ENCODE peak calls at places on chromosomes 3 and 15, in nine cellular contexts. One of them, this sample, is unnamed.

GRCh38 chr3:50292924-50293801 is 934 bp upstream of the IFRD2 start:
- DNase-seq in AG09309: no peak
- DNase-seq in hepatocyte: no peak
- DNase-seq in AG08396: no peak
- DNase-seq in stimulated activated naive CD8-positive, alpha-beta T cell treated with anti-CD3 and anti-CD28 coated beads, Interleukin-15, Interleukin-2, amounts not matched to agents 100 U/mL and 50 U/mL, for 24 hours: no peak
- DNase-seq in fibroblast of the aortic adventitia: no peak
- DNase-seq in A172: no peak
- DNase-seq in neuronal stem cell: no peak
- DNase-seq in stimulated activated CD4-positive, alpha-beta T cell treated with anti-CD3 and anti-CD28 coated beads, TNF-alpha, amount 100 ng/mL, for 1 hour: no peak
- DNase-seq in this sample: no peak

GRCh38 chr3:44568561-44568960 is 13.6 kb downstream of the ZKSCAN7 start:
- DNase-seq in AG08396: peak; percentile 32
- DNase-seq in stimulated activated CD4-positive, alpha-beta T cell treated with anti-CD3 and anti-CD28 coated beads, TNF-alpha, amount 100 ng/mL, for 1 hour: no peak
- DNase-seq in neuronal stem cell: no peak
- DNase-seq in hepatocyte: no peak
- DNase-seq in stimulated activated naive CD8-positive, alpha-beta T cell treated with anti-CD3 and anti-CD28 coated beads, Interleukin-15, Interleukin-2, amounts not matched to agents 100 U/mL and 50 U/mL, for 24 hours: no peak
- DNase-seq in AG09309: no peak
- DNase-seq in A172: no peak
- DNase-seq in fibroblast of the aortic adventitia: no peak
- DNase-seq in this sample: no peak

GRCh38 chr3:124969963-124970722 is 35.6 kb upstream of the MUC13 start:
- DNase-seq in stimulated activated CD4-positive, alpha-beta T cell treated with anti-CD3 and anti-CD28 coated beads, TNF-alpha, amount 100 ng/mL, for 1 hour: no peak
- DNase-seq in AG09309: no peak
- DNase-seq in stimulated activated naive CD8-positive, alpha-beta T cell treated with anti-CD3 and anti-CD28 coated beads, Interleukin-15, Interleukin-2, amounts not matched to agents 100 U/mL and 50 U/mL, for 24 hours: no peak
- DNase-seq in A172: no peak
- DNase-seq in hepatocyte: no peak
- DNase-seq in fibroblast of the aortic adventitia: no peak
- DNase-seq in neuronal stem cell: no peak
- DNase-seq in AG08396: no peak
- DNase-seq in this sample: no peak

GRCh38 chr15:92277776-92278175 is 115.9 kb upstream of the ST8SIA2 start:
- DNase-seq in stimulated activated CD4-positive, alpha-beta T cell treated with anti-CD3 and anti-CD28 coated beads, TNF-alpha, amount 100 ng/mL, for 1 hour: no peak
- DNase-seq in fibroblast of the aortic adventitia: no peak
- DNase-seq in stimulated activated naive CD8-positive, alpha-beta T cell treated with anti-CD3 and anti-CD28 coated beads, Interleukin-15, Interleukin-2, amounts not matched to agents 100 U/mL and 50 U/mL, for 24 hours: no peak
- DNase-seq in neuronal stem cell: no peak
- DNase-seq in AG09309: peak; percentile 2
- DNase-seq in AG08396: no peak
- DNase-seq in hepatocyte: peak; percentile 15
- DNase-seq in A172: peak; percentile 28
- DNase-seq in this sample: no peak

GRCh38 chr3:24492971-24493551 is 1.6 kb downstream of the THRB start:
- DNase-seq in neuronal stem cell: no peak
- DNase-seq in fibroblast of the aortic adventitia: no peak
- DNase-seq in stimulated activated naive CD8-positive, alpha-beta T cell treated with anti-CD3 and anti-CD28 coated beads, Interleukin-15, Interleukin-2, amounts not matched to agents 100 U/mL and 50 U/mL, for 24 hours: no peak
- DNase-seq in AG08396: no peak
- DNase-seq in stimulated activated CD4-positive, alpha-beta T cell treated with anti-CD3 and anti-CD28 coated beads, TNF-alpha, amount 100 ng/mL, for 1 hour: no peak
- DNase-seq in hepatocyte: no peak
- DNase-seq in AG09309: no peak
- DNase-seq in A172: no peak
- DNase-seq in this sample: no peak

GRCh38 chr3:132911741-132912415 is 126.3 kb upstream of the TMEM108 start:
- DNase-seq in neuronal stem cell: no peak
- DNase-seq in A172: no peak
- DNase-seq in stimulated activated CD4-positive, alpha-beta T cell treated with anti-CD3 and anti-CD28 coated beads, TNF-alpha, amount 100 ng/mL, for 1 hour: no peak
- DNase-seq in hepatocyte: no peak
- DNase-seq in AG09309: no peak
- DNase-seq in AG08396: no peak
- DNase-seq in fibroblast of the aortic adventitia: no peak
- DNase-seq in stimulated activated naive CD8-positive, alpha-beta T cell treated with anti-CD3 and anti-CD28 coated beads, Interleukin-15, Interleukin-2, amounts not matched to agents 100 U/mL and 50 U/mL, for 24 hours: no peak
- DNase-seq in this sample: no peak

GRCh38 chr3:38627956-38628355 is 21.5 kb downstream of the SCN5A start:
- DNase-seq in hepatocyte: no peak
- DNase-seq in A172: no peak
- DNase-seq in AG09309: no peak
- DNase-seq in stimulated activated naive CD8-positive, alpha-beta T cell treated with anti-CD3 and anti-CD28 coated beads, Interleukin-15, Interleukin-2, amounts not matched to agents 100 U/mL and 50 U/mL, for 24 hours: peak; percentile 28
- DNase-seq in AG08396: peak; percentile 51
- DNase-seq in neuronal stem cell: peak; percentile 41
- DNase-seq in stimulated activated CD4-positive, alpha-beta T cell treated with anti-CD3 and anti-CD28 coated beads, TNF-alpha, amount 100 ng/mL, for 1 hour: no peak
- DNase-seq in fibroblast of the aortic adventitia: no peak
- DNase-seq in this sample: no peak

GRCh38 chr15:85772668-85773067 is 22.1 kb downstream of the KLHL25 start:
- DNase-seq in A172: no peak
- DNase-seq in hepatocyte: no peak
- DNase-seq in AG09309: no peak
- DNase-seq in AG08396: no peak
- DNase-seq in stimulated activated naive CD8-positive, alpha-beta T cell treated with anti-CD3 and anti-CD28 coated beads, Interleukin-15, Interleukin-2, amounts not matched to agents 100 U/mL and 50 U/mL, for 24 hours: no peak
- DNase-seq in neuronal stem cell: no peak
- DNase-seq in fibroblast of the aortic adventitia: no peak
- DNase-seq in stimulated activated CD4-positive, alpha-beta T cell treated with anti-CD3 and anti-CD28 coated beads, TNF-alpha, amount 100 ng/mL, for 1 hour: no peak
- DNase-seq in this sample: no peak

GRCh38 chr3:54121404-54122045 is 827 bp upstream of the CACNA2D3 start:
- DNase-seq in A172: no peak
- DNase-seq in fibroblast of the aortic adventitia: no peak
- DNase-seq in AG08396: peak; percentile 25
- DNase-seq in stimulated activated naive CD8-positive, alpha-beta T cell treated with anti-CD3 and anti-CD28 coated beads, Interleukin-15, Interleukin-2, amounts not matched to agents 100 U/mL and 50 U/mL, for 24 hours: no peak
- DNase-seq in AG09309: no peak
- DNase-seq in neuronal stem cell: no peak
- DNase-seq in stimulated activated CD4-positive, alpha-beta T cell treated with anti-CD3 and anti-CD28 coated beads, TNF-alpha, amount 100 ng/mL, for 1 hour: no peak
- DNase-seq in hepatocyte: peak; percentile 19
- DNase-seq in this sample: no peak

GRCh38 chr3:189186093-189186492 is 14.3 kb downstream of the TPRG1 start:
- DNase-seq in AG09309: no peak
- DNase-seq in A172: no peak
- DNase-seq in neuronal stem cell: no peak
- DNase-seq in fibroblast of the aortic adventitia: peak; percentile 88
- DNase-seq in hepatocyte: no peak
- DNase-seq in stimulated activated naive CD8-positive, alpha-beta T cell treated with anti-CD3 and anti-CD28 coated beads, Interleukin-15, Interleukin-2, amounts not matched to agents 100 U/mL and 50 U/mL, for 24 hours: no peak
- DNase-seq in AG08396: peak; percentile 22
- DNase-seq in stimulated activated CD4-positive, alpha-beta T cell treated with anti-CD3 and anti-CD28 coated beads, TNF-alpha, amount 100 ng/mL, for 1 hour: no peak
- DNase-seq in this sample: no peak

GRCh38 chr15:71279757-71280141 is 164.5 kb downstream of the THSD4 start:
- DNase-seq in stimulated activated CD4-positive, alpha-beta T cell treated with anti-CD3 and anti-CD28 coated beads, TNF-alpha, amount 100 ng/mL, for 1 hour: no peak
- DNase-seq in fibroblast of the aortic adventitia: peak; percentile 40
- DNase-seq in neuronal stem cell: no peak
- DNase-seq in AG08396: no peak
- DNase-seq in stimulated activated naive CD8-positive, alpha-beta T cell treated with anti-CD3 and anti-CD28 coated beads, Interleukin-15, Interleukin-2, amounts not matched to agents 100 U/mL and 50 U/mL, for 24 hours: no peak
- DNase-seq in AG09309: no peak
- DNase-seq in A172: no peak
- DNase-seq in hepatocyte: no peak
- DNase-seq in this sample: no peak

GRCh38 chr3:186251948-186252619 is 110.0 kb downstream of the DGKG start:
- DNase-seq in stimulated activated CD4-positive, alpha-beta T cell treated with anti-CD3 and anti-CD28 coated beads, TNF-alpha, amount 100 ng/mL, for 1 hour: no peak
- DNase-seq in AG08396: no peak
- DNase-seq in neuronal stem cell: no peak
- DNase-seq in stimulated activated naive CD8-positive, alpha-beta T cell treated with anti-CD3 and anti-CD28 coated beads, Interleukin-15, Interleukin-2, amounts not matched to agents 100 U/mL and 50 U/mL, for 24 hours: no peak
- DNase-seq in A172: no peak
- DNase-seq in hepatocyte: no peak
- DNase-seq in fibroblast of the aortic adventitia: no peak
- DNase-seq in AG09309: no peak
- DNase-seq in this sample: no peak

GRCh38 chr3:116474356-116475200 is 29.3 kb upstream of the LSAMP start:
- DNase-seq in A172: no peak
- DNase-seq in AG08396: no peak
- DNase-seq in hepatocyte: no peak
- DNase-seq in neuronal stem cell: peak; percentile 0
- DNase-seq in stimulated activated CD4-positive, alpha-beta T cell treated with anti-CD3 and anti-CD28 coated beads, TNF-alpha, amount 100 ng/mL, for 1 hour: no peak
- DNase-seq in fibroblast of the aortic adventitia: no peak
- DNase-seq in AG09309: no peak
- DNase-seq in stimulated activated naive CD8-positive, alpha-beta T cell treated with anti-CD3 and anti-CD28 coated beads, Interleukin-15, Interleukin-2, amounts not matched to agents 100 U/mL and 50 U/mL, for 24 hours: no peak
- DNase-seq in this sample: no peak

GRCh38 chr3:196740476-196741400 is 1.1 kb downstream of the PAK2 start:
- DNase-seq in AG08396: peak; percentile 48
- DNase-seq in A172: peak; percentile 33
- DNase-seq in hepatocyte: peak; percentile 45
- DNase-seq in neuronal stem cell: peak; percentile 43
- DNase-seq in stimulated activated naive CD8-positive, alpha-beta T cell treated with anti-CD3 and anti-CD28 coated beads, Interleukin-15, Interleukin-2, amounts not matched to agents 100 U/mL and 50 U/mL, for 24 hours: peak; percentile 37
- DNase-seq in stimulated activated CD4-positive, alpha-beta T cell treated with anti-CD3 and anti-CD28 coated beads, TNF-alpha, amount 100 ng/mL, for 1 hour: peak; percentile 5
- DNase-seq in AG09309: no peak
- DNase-seq in fibroblast of the aortic adventitia: peak; percentile 62
- DNase-seq in this sample: peak; percentile 17

GRCh38 chr3:55490194-55490913 is 3.2 kb upstream of the WNT5A start:
- DNase-seq in AG09309: no peak
- DNase-seq in AG08396: no peak
- DNase-seq in stimulated activated CD4-positive, alpha-beta T cell treated with anti-CD3 and anti-CD28 coated beads, TNF-alpha, amount 100 ng/mL, for 1 hour: no peak
- DNase-seq in fibroblast of the aortic adventitia: no peak
- DNase-seq in neuronal stem cell: no peak
- DNase-seq in stimulated activated naive CD8-positive, alpha-beta T cell treated with anti-CD3 and anti-CD28 coated beads, Interleukin-15, Interleukin-2, amounts not matched to agents 100 U/mL and 50 U/mL, for 24 hours: no peak
- DNase-seq in hepatocyte: no peak
- DNase-seq in A172: no peak
- DNase-seq in this sample: no peak

GRCh38 chr15:56445746-56446145 is 19.2 kb downstream of the MNS1 start:
- DNase-seq in fibroblast of the aortic adventitia: no peak
- DNase-seq in stimulated activated naive CD8-positive, alpha-beta T cell treated with anti-CD3 and anti-CD28 coated beads, Interleukin-15, Interleukin-2, amounts not matched to agents 100 U/mL and 50 U/mL, for 24 hours: no peak
- DNase-seq in A172: no peak
- DNase-seq in AG09309: no peak
- DNase-seq in AG08396: no peak
- DNase-seq in neuronal stem cell: no peak
- DNase-seq in stimulated activated CD4-positive, alpha-beta T cell treated with anti-CD3 and anti-CD28 coated beads, TNF-alpha, amount 100 ng/mL, for 1 hour: no peak
- DNase-seq in hepatocyte: no peak
- DNase-seq in this sample: no peak

GRCh38 chr15:66172339-66172980 is 81.1 kb downstream of the MEGF11 start:
- DNase-seq in neuronal stem cell: no peak
- DNase-seq in AG09309: no peak
- DNase-seq in fibroblast of the aortic adventitia: no peak
- DNase-seq in A172: no peak
- DNase-seq in stimulated activated naive CD8-positive, alpha-beta T cell treated with anti-CD3 and anti-CD28 coated beads, Interleukin-15, Interleukin-2, amounts not matched to agents 100 U/mL and 50 U/mL, for 24 hours: no peak
- DNase-seq in hepatocyte: no peak
- DNase-seq in stimulated activated CD4-positive, alpha-beta T cell treated with anti-CD3 and anti-CD28 coated beads, TNF-alpha, amount 100 ng/mL, for 1 hour: no peak
- DNase-seq in AG08396: no peak
- DNase-seq in this sample: no peak

GRCh38 chr3:38587548-38588131 is 61.8 kb downstream of the SCN5A start:
- DNase-seq in A172: no peak
- DNase-seq in AG08396: no peak
- DNase-seq in AG09309: no peak
- DNase-seq in hepatocyte: no peak
- DNase-seq in neuronal stem cell: no peak
- DNase-seq in stimulated activated naive CD8-positive, alpha-beta T cell treated with anti-CD3 and anti-CD28 coated beads, Interleukin-15, Interleukin-2, amounts not matched to agents 100 U/mL and 50 U/mL, for 24 hours: no peak
- DNase-seq in stimulated activated CD4-positive, alpha-beta T cell treated with anti-CD3 and anti-CD28 coated beads, TNF-alpha, amount 100 ng/mL, for 1 hour: no peak
- DNase-seq in fibroblast of the aortic adventitia: no peak
- DNase-seq in this sample: no peak

GRCh38 chr15:89197503-89197971 is 23.8 kb downstream of the RLBP1 start:
- DNase-seq in hepatocyte: peak; percentile 37
- DNase-seq in fibroblast of the aortic adventitia: no peak
- DNase-seq in neuronal stem cell: peak; percentile 80
- DNase-seq in stimulated activated CD4-positive, alpha-beta T cell treated with anti-CD3 and anti-CD28 coated beads, TNF-alpha, amount 100 ng/mL, for 1 hour: no peak
- DNase-seq in stimulated activated naive CD8-positive, alpha-beta T cell treated with anti-CD3 and anti-CD28 coated beads, Interleukin-15, Interleukin-2, amounts not matched to agents 100 U/mL and 50 U/mL, for 24 hours: peak; percentile 17
- DNase-seq in A172: no peak
- DNase-seq in AG09309: no peak
- DNase-seq in AG08396: no peak
- DNase-seq in this sample: no peak

GRCh38 chr3:133159498-133160475 is 121.6 kb downstream of the TMEM108 start:
- DNase-seq in stimulated activated naive CD8-positive, alpha-beta T cell treated with anti-CD3 and anti-CD28 coated beads, Interleukin-15, Interleukin-2, amounts not matched to agents 100 U/mL and 50 U/mL, for 24 hours: no peak
- DNase-seq in AG08396: no peak
- DNase-seq in hepatocyte: no peak
- DNase-seq in neuronal stem cell: no peak
- DNase-seq in AG09309: no peak
- DNase-seq in A172: no peak
- DNase-seq in fibroblast of the aortic adventitia: no peak
- DNase-seq in stimulated activated CD4-positive, alpha-beta T cell treated with anti-CD3 and anti-CD28 coated beads, TNF-alpha, amount 100 ng/mL, for 1 hour: no peak
- DNase-seq in this sample: no peak

GRCh38 chr15:67813104-67813634 is 12.1 kb upstream of the SKOR1 start:
- DNase-seq in fibroblast of the aortic adventitia: no peak
- DNase-seq in A172: no peak
- DNase-seq in stimulated activated CD4-positive, alpha-beta T cell treated with anti-CD3 and anti-CD28 coated beads, TNF-alpha, amount 100 ng/mL, for 1 hour: no peak
- DNase-seq in neuronal stem cell: no peak
- DNase-seq in stimulated activated naive CD8-positive, alpha-beta T cell treated with anti-CD3 and anti-CD28 coated beads, Interleukin-15, Interleukin-2, amounts not matched to agents 100 U/mL and 50 U/mL, for 24 hours: no peak
- DNase-seq in hepatocyte: no peak
- DNase-seq in AG09309: no peak
- DNase-seq in AG08396: no peak
- DNase-seq in this sample: no peak

GRCh38 chr3:16883057-16883725 is 1.6 kb upstream of the PLCL2 start:
- DNase-seq in stimulated activated naive CD8-positive, alpha-beta T cell treated with anti-CD3 and anti-CD28 coated beads, Interleukin-15, Interleukin-2, amounts not matched to agents 100 U/mL and 50 U/mL, for 24 hours: no peak
- DNase-seq in fibroblast of the aortic adventitia: peak; percentile 86
- DNase-seq in A172: no peak
- DNase-seq in stimulated activated CD4-positive, alpha-beta T cell treated with anti-CD3 and anti-CD28 coated beads, TNF-alpha, amount 100 ng/mL, for 1 hour: no peak
- DNase-seq in AG09309: peak; percentile 83
- DNase-seq in hepatocyte: peak; percentile 50
- DNase-seq in AG08396: no peak
- DNase-seq in neuronal stem cell: no peak
- DNase-seq in this sample: no peak

GRCh38 chr3:72595927-72596610 is 252.2 kb downstream of the SHQ1 start:
- DNase-seq in AG09309: no peak
- DNase-seq in neuronal stem cell: no peak
- DNase-seq in A172: peak; percentile 19
- DNase-seq in stimulated activated naive CD8-positive, alpha-beta T cell treated with anti-CD3 and anti-CD28 coated beads, Interleukin-15, Interleukin-2, amounts not matched to agents 100 U/mL and 50 U/mL, for 24 hours: no peak
- DNase-seq in hepatocyte: no peak
- DNase-seq in stimulated activated CD4-positive, alpha-beta T cell treated with anti-CD3 and anti-CD28 coated beads, TNF-alpha, amount 100 ng/mL, for 1 hour: no peak
- DNase-seq in fibroblast of the aortic adventitia: no peak
- DNase-seq in AG08396: no peak
- DNase-seq in this sample: no peak

GRCh38 chr3:45507820-45508317 is 86.7 kb upstream of the LIMD1 start:
- DNase-seq in fibroblast of the aortic adventitia: peak; percentile 29
- DNase-seq in AG08396: peak; percentile 58
- DNase-seq in stimulated activated naive CD8-positive, alpha-beta T cell treated with anti-CD3 and anti-CD28 coated beads, Interleukin-15, Interleukin-2, amounts not matched to agents 100 U/mL and 50 U/mL, for 24 hours: peak; percentile 15
- DNase-seq in hepatocyte: peak; percentile 65
- DNase-seq in A172: peak; percentile 38
- DNase-seq in stimulated activated CD4-positive, alpha-beta T cell treated with anti-CD3 and anti-CD28 coated beads, TNF-alpha, amount 100 ng/mL, for 1 hour: no peak
- DNase-seq in neuronal stem cell: peak; percentile 32
- DNase-seq in AG09309: no peak
- DNase-seq in this sample: no peak

GRCh38 chr3:127734754-127735473 is 62.2 kb downstream of the ABTB1 start:
- DNase-seq in hepatocyte: peak; percentile 43
- DNase-seq in fibroblast of the aortic adventitia: peak; percentile 94
- DNase-seq in neuronal stem cell: no peak
- DNase-seq in A172: peak; percentile 99
- DNase-seq in stimulated activated CD4-positive, alpha-beta T cell treated with anti-CD3 and anti-CD28 coated beads, TNF-alpha, amount 100 ng/mL, for 1 hour: no peak
- DNase-seq in AG09309: peak; percentile 94
- DNase-seq in stimulated activated naive CD8-positive, alpha-beta T cell treated with anti-CD3 and anti-CD28 coated beads, Interleukin-15, Interleukin-2, amounts not matched to agents 100 U/mL and 50 U/mL, for 24 hours: no peak
- DNase-seq in AG08396: peak; percentile 85
- DNase-seq in this sample: no peak

GRCh38 chr15:57218826-57219576 is 157.3 kb upstream of the CGNL1 start:
- DNase-seq in A172: peak; percentile 15
- DNase-seq in AG08396: peak; percentile 8
- DNase-seq in stimulated activated naive CD8-positive, alpha-beta T cell treated with anti-CD3 and anti-CD28 coated beads, Interleukin-15, Interleukin-2, amounts not matched to agents 100 U/mL and 50 U/mL, for 24 hours: no peak
- DNase-seq in neuronal stem cell: peak; percentile 31
- DNase-seq in stimulated activated CD4-positive, alpha-beta T cell treated with anti-CD3 and anti-CD28 coated beads, TNF-alpha, amount 100 ng/mL, for 1 hour: no peak
- DNase-seq in fibroblast of the aortic adventitia: peak; percentile 92
- DNase-seq in hepatocyte: peak; percentile 65
- DNase-seq in AG09309: peak; percentile 91
- DNase-seq in this sample: no peak

GRCh38 chr3:160280836-160281235 is 55.6 kb downstream of the C3orf80 start:
- DNase-seq in neuronal stem cell: no peak
- DNase-seq in fibroblast of the aortic adventitia: no peak
- DNase-seq in hepatocyte: no peak
- DNase-seq in stimulated activated naive CD8-positive, alpha-beta T cell treated with anti-CD3 and anti-CD28 coated beads, Interleukin-15, Interleukin-2, amounts not matched to agents 100 U/mL and 50 U/mL, for 24 hours: no peak
- DNase-seq in AG08396: no peak
- DNase-seq in stimulated activated CD4-positive, alpha-beta T cell treated with anti-CD3 and anti-CD28 coated beads, TNF-alpha, amount 100 ng/mL, for 1 hour: no peak
- DNase-seq in AG09309: no peak
- DNase-seq in A172: no peak
- DNase-seq in this sample: no peak

GRCh38 chr15:94125698-94126097 is 105.7 kb upstream of the MCTP2 start:
- DNase-seq in AG08396: no peak
- DNase-seq in stimulated activated naive CD8-positive, alpha-beta T cell treated with anti-CD3 and anti-CD28 coated beads, Interleukin-15, Interleukin-2, amounts not matched to agents 100 U/mL and 50 U/mL, for 24 hours: no peak
- DNase-seq in A172: no peak
- DNase-seq in fibroblast of the aortic adventitia: no peak
- DNase-seq in hepatocyte: no peak
- DNase-seq in stimulated activated CD4-positive, alpha-beta T cell treated with anti-CD3 and anti-CD28 coated beads, TNF-alpha, amount 100 ng/mL, for 1 hour: no peak
- DNase-seq in neuronal stem cell: no peak
- DNase-seq in AG09309: no peak
- DNase-seq in this sample: no peak

This sample was measured in central memory CD8-positive, alpha-beta T cell.